ENCODE peak calls at places on chromosomes 16 and 17, in ten cellular contexts. J is Peyer's patch, C is left lung, L is mesendoderm, Y is heart right ventricle, T is aorta, F is heart left ventricle, N is fibroblast of lung, V is thoracic aorta, A is OCI-LY7. R is an unnamed sample.
A peak's percentile ranks its signal among the peaks of the same experiment; 100 is the strongest.

GRCh38 chr17:6355196-6355595 is 79.7 kb downstream of the AIPL1 start:
- DNase-seq in Y (no peak), V (no peak), N (no peak), F (no peak), A (no peak), L (no peak), T (no peak), J (no peak), C (no peak), R (no peak)

GRCh38 chr17:61491981-61492380 is 39.8 kb downstream of the TBX4 start:
- DNase-seq in F (no peak), V (no peak), C (no peak), T (no peak), Y (no peak), A (no peak), N (no peak), L (no peak), J (no peak), R (no peak)

GRCh38 chr16:58148526-58148925 is 19.3 kb upstream of the CFAP20 start:
- DNase-seq in C (no peak), L (no peak), Y (no peak), N (no peak), J (no peak), V (no peak), T (no peak), A (no peak), F (no peak), R (no peak)

GRCh38 chr17:74243013-74243755 is 29.8 kb downstream of the TTYH2 start:
- DNase-seq in F (peak; percentile 75), A (no peak), L (no peak), Y (peak; percentile 64), V (no peak), J (no peak), C (peak; percentile 54), N (no peak), T (no peak), R (no peak)

GRCh38 chr17:48102700-48103378 is 1.6 kb upstream of the CBX1 start:
- DNase-seq in J (no peak), Y (no peak), C (no peak), T (no peak), V (no peak), F (no peak), A (peak; percentile 42), L (no peak), N (no peak), R (peak; percentile 65)

GRCh38 chr17:69402052-69402451 is 12.4 kb upstream of the MAP2K6 start:
- DNase-seq in J (no peak), V (no peak), T (no peak), Y (no peak), A (no peak), C (no peak), F (no peak), L (no peak), N (no peak), R (no peak)

GRCh38 chr17:42118545-42118944 is 2.6 kb downstream of the KAT2A start:
- DNase-seq in A (peak; percentile 71), V (no peak), C (no peak), F (no peak), T (no peak), L (peak; percentile 57), Y (no peak), N (peak; percentile 17), J (peak; percentile 67), R (peak; percentile 88)

GRCh38 chr17:10105513-10106001 is 92.8 kb downstream of the GAS7 start:
- DNase-seq in A (no peak), F (peak; percentile 55), V (no peak), C (no peak), Y (no peak), T (no peak), N (peak; percentile 85), J (no peak), L (peak; percentile 71), R (no peak)

GRCh38 chr17:52212851-52213250 is 54.3 kb upstream of the CA10 start:
- DNase-seq in C (no peak), Y (no peak), V (no peak), A (no peak), T (no peak), L (no peak), J (no peak), F (no peak), N (no peak), R (no peak)

GRCh38 chr16:73323880-73324279 is 276.0 kb upstream of the ZFHX3 start:
- DNase-seq in V (no peak), L (no peak), F (no peak), N (no peak), C (no peak), J (no peak), Y (no peak), T (peak; percentile 71), A (no peak), R (no peak)

GRCh38 chr17:62780273-62780672 is 27.8 kb downstream of the MARCHF10 start:
- DNase-seq in C (peak; percentile 79), J (no peak), L (no peak), N (no peak), V (peak; percentile 19), Y (peak; percentile 30), A (no peak), F (no peak), T (peak; percentile 60), R (no peak)

GRCh38 chr17:3534881-3535252 is 22.7 kb downstream of the TRPV3 start:
- DNase-seq in C (no peak), L (peak; percentile 87), V (no peak), T (peak; percentile 45), F (no peak), N (peak; percentile 50), Y (peak; percentile 50), J (no peak), A (no peak), R (peak; percentile 49)

GRCh38 chr16:84084570-84085270 is 32.0 kb downstream of the MBTPS1 start:
- DNase-seq in F (peak; percentile 60), J (peak; percentile 57), L (peak; percentile 84), Y (peak; percentile 43), C (peak; percentile 67), T (peak; percentile 61), N (peak; percentile 68), V (no peak), A (peak; percentile 86), R (peak; percentile 89)

GRCh38 chr17:51818777-51819176 is 339.7 kb downstream of the CA10 start:
- DNase-seq in V (no peak), J (no peak), T (no peak), N (no peak), L (no peak), C (no peak), Y (no peak), F (no peak), A (no peak), R (no peak)

GRCh38 chr16:31435341-31436220 is 7.0 kb downstream of the ZNF843 start:
- DNase-seq in N (no peak), C (peak; percentile 30), Y (no peak), F (no peak), L (no peak), J (no peak), V (no peak), T (peak; percentile 33), A (no peak), R (peak; percentile 6)

DNA sequence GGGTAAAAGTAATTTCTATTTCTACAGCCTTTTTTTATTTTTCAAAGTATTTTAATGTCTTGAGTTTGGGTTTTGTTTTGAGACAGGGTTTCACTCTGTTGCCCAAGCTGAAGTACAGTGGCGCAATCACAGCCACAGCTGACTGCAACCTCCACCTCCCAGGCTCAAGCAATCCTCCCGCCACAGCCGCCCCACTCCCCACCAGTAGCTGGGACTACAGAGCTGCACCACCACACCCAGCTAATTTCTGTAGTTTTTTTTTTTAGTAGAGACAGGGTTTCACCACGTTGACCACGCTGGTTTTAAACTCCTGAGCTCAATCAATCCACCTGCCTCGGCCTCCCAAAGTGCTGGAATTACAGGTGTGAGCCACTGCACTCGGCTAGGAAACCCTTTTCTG is 44.0 kb downstream of the TUBD1 start:
- DNase-seq in N (peak; percentile 94), Y (peak; percentile 50), V (no peak), J (no peak), F (no peak), A (no peak), C (peak; percentile 86), T (peak; percentile 80), L (no peak), R (no peak)
- H3K4me1 ChIP-seq in N (peaks cover 22% of the 10 kb centered on the region), Y (peaks cover 23% of the 10 kb centered on the region), V (peaks cover 69% of the 10 kb centered on the region), J (peaks cover 75% of the 10 kb centered on the region), F (peaks cover 2% of the 10 kb centered on the region), A (peaks cover 59% of the 10 kb centered on the region), C (peaks cover 83% of the 10 kb centered on the region), T (peaks cover 4% of the 10 kb centered on the region), L (peaks cover 6% of the 10 kb centered on the region), R (peaks cover 20% of the 10 kb centered on the region)

GRCh38 chr17:45131616-45132301 is 556 bp downstream of the PLCD3 start:
- DNase-seq in V (no peak), L (peak; percentile 68), A (peak; percentile 63), N (no peak), Y (peak; percentile 70), C (no peak), F (peak; percentile 64), T (peak; percentile 76), J (no peak), R (peak; percentile 73)
- H3K4me1 ChIP-seq in V (peaks cover 65% of the 10 kb centered on the region), L (peaks cover 5% of the 10 kb centered on the region), A (peaks cover 18% of the 10 kb centered on the region), N (peaks cover 23% of the 10 kb centered on the region), Y (peaks cover 62% of the 10 kb centered on the region), C (peaks cover 60% of the 10 kb centered on the region), F (peaks cover 8% of the 10 kb centered on the region), T (peaks cover 3% of the 10 kb centered on the region), J (peaks cover 55% of the 10 kb centered on the region), R (peaks cover 23% of the 10 kb centered on the region)

GRCh38 chr17:50046667-50047066 is 9.2 kb upstream of the ITGA3 start:
- DNase-seq in A (no peak), J (no peak), T (no peak), F (no peak), N (no peak), Y (no peak), V (no peak), L (no peak), C (no peak), R (no peak)
- H3K4me1 ChIP-seq in A (peaks cover 12% of the 10 kb centered on the region), J (peaks cover 23% of the 10 kb centered on the region), T (no peaks in the 10 kb centered on the region), F (no peaks in the 10 kb centered on the region), N (peaks cover 29% of the 10 kb centered on the region), Y (peaks cover 13% of the 10 kb centered on the region), V (peaks cover 51% of the 10 kb centered on the region), L (peaks cover 9% of the 10 kb centered on the region), C (peaks cover 60% of the 10 kb centered on the region), R (peaks cover 14% of the 10 kb centered on the region)

GRCh38 chr16:89102777-89103073 is 9.1 kb downstream of the ACSF3 start:
- DNase-seq in L (no peak), V (no peak), C (no peak), J (no peak), F (no peak), Y (no peak), T (no peak), N (no peak), A (no peak), R (no peak)

GRCh38 chr16:89100601-89101302 is 7.1 kb downstream of the ACSF3 start:
- DNase-seq in L (no peak), F (no peak), N (no peak), V (no peak), Y (no peak), T (no peak), A (no peak), J (no peak), C (no peak), R (no peak)

GRCh38 chr16:89103156-89103555 is 9.5 kb downstream of the ACSF3 start:
- DNase-seq in J (no peak), L (no peak), Y (no peak), N (no peak), V (no peak), F (no peak), T (no peak), C (no peak), A (no peak), R (no peak)

GRCh38 chr16:89101303-89102034 is 7.8 kb downstream of the ACSF3 start:
- DNase-seq in T (peak; percentile 32), V (no peak), A (no peak), J (no peak), C (no peak), F (no peak), L (no peak), N (no peak), Y (no peak), R (no peak)

GRCh38 chr16:89102035-89102776 is 8.6 kb downstream of the ACSF3 start:
- DNase-seq in A (no peak), J (no peak), N (no peak), F (no peak), Y (no peak), L (no peak), T (peak; percentile 18), C (no peak), V (no peak), R (no peak)
- H3K4me1 ChIP-seq in A (peaks cover 32% of the 10 kb centered on the region), J (peaks cover 59% of the 10 kb centered on the region), N (no peaks in the 10 kb centered on the region), F (no peaks in the 10 kb centered on the region), Y (no peaks in the 10 kb centered on the region), L (no peaks in the 10 kb centered on the region), T (no peaks in the 10 kb centered on the region), C (peaks cover 27% of the 10 kb centered on the region), V (no peaks in the 10 kb centered on the region), R (peaks cover 24% of the 10 kb centered on the region)

R was measured in Karpas-422.